ENCODE peak calls at places on chromosomes 12 and 14, in nine cellular contexts. W is psoas muscle; Z is cardiac fibroblast; R is HFFc6; O is astrocyte; J is CD4-positive, alpha-beta T cell; Q is AG04450; A is transverse colon; M is body of pancreas. V is an unnamed sample.

GRCh38 chr14:38786921-38787320 is 316.1 kb downstream of the SEC23A start:
- DNase-seq in W (no peak), Z (no peak), R (no peak), O (peak), J (no peak), Q (no peak), A (no peak), M (no peak), V (no peak)

GRCh38 chr14:102988054-102988453 is 65.6 kb downstream of the AMN start:
- DNase-seq in W (no peak), Z (no peak), R (no peak), O (no peak), J (no peak), Q (no peak), A (no peak), M (no peak), V (no peak)

GRCh38 chr12:92673756-92674155 is 29.0 kb upstream of the PLEKHG7 start:
- DNase-seq in W (no peak), Z (no peak), R (no peak), O (no peak), J (no peak), Q (no peak), A (no peak), M (no peak), V (no peak)

GRCh38 chr12:124640096-124640495 is 72.7 kb upstream of the NCOR2 start:
- DNase-seq in W (no peak), Z (peak), R (peak), O (peak), J (no peak), Q (no peak), A (no peak), M (no peak), V (no peak)

GRCh38 chr12:53046655-53047220 is 3.1 kb upstream of the TNS2 start:
- DNase-seq in W (peak), Z (peak), R (peak), O (peak), J (peak), Q (peak), A (peak), M (peak), V (no peak)

GRCh38 chr14:103188691-103189480 is 65.6 kb downstream of the TNFAIP2 start:
- DNase-seq in W (peak), Z (peak), R (no peak), O (no peak), J (no peak), Q (no peak), A (peak), M (peak), V (no peak)

GRCh38 chr14:77761205-77761931 is 412 bp upstream of the SNW1 start:
- DNase-seq in W (peak), Z (peak), R (peak), O (peak), J (no peak), Q (no peak), A (peak), M (peak), V (no peak)

GRCh38 chr14:70123796-70124195 is 65.0 kb downstream of the SLC8A3 start:
- DNase-seq in W (no peak), Z (no peak), R (no peak), O (no peak), J (no peak), Q (no peak), A (no peak), M (no peak), V (no peak)

GRCh38 chr14:89182326-89182725 is 234.7 kb downstream of the FOXN3 start:
- DNase-seq in W (no peak), Z (no peak), R (no peak), O (no peak), J (no peak), Q (no peak), A (no peak), M (no peak), V (no peak)

GRCh38 chr14:89988787-89989186 is 33.1 kb downstream of the TDP1 start:
- DNase-seq in W (no peak), Z (no peak), R (no peak), O (no peak), J (no peak), Q (no peak), A (no peak), M (no peak), V (no peak)

GRCh38 chr12:61810486-61810885 is 449.7 kb upstream of the USP15 start:
- DNase-seq in W (no peak), Z (no peak), R (no peak), O (no peak), J (no peak), Q (no peak), A (no peak), M (no peak), V (no peak)

GRCh38 chr14:54901380-54902142 is 1.1 kb downstream of the GCH1 start:
- DNase-seq in W (no peak), Z (peak), R (no peak), O (no peak), J (no peak), Q (no peak), A (peak), M (peak), V (no peak)

GRCh38 chr12:120925740-120926563 is 21.8 kb upstream of the SPPL3 start:
- DNase-seq in W (no peak), Z (no peak), R (no peak), O (no peak), J (no peak), Q (no peak), A (no peak), M (no peak), V (no peak)

GRCh38 chr12:6788972-6789905 is at the start of gene CD4:
- DNase-seq in W (peak), Z (no peak), R (no peak), O (no peak), J (peak), Q (no peak), A (peak), M (no peak), V (no peak)

GRCh38 chr14:62655161-62655560 is 390.1 kb downstream of the KCNH5 start:
- DNase-seq in W (no peak), Z (no peak), R (no peak), O (peak), J (no peak), Q (peak), A (no peak), M (no peak), V (no peak)

GRCh38 chr12:47400251-47400650 is 305.6 kb downstream of the RPAP3 start:
- DNase-seq in W (no peak), Z (no peak), R (peak), O (peak), J (no peak), Q (no peak), A (no peak), M (no peak), V (no peak)

GRCh38 chr12:116142936-116143882 is 134.3 kb downstream of the MED13L start:
- DNase-seq in W (no peak), Z (peak), R (peak), O (peak), J (no peak), Q (no peak), A (no peak), M (no peak), V (no peak)

GRCh38 chr14:70804556-70805162 is 4.7 kb downstream of the MAP3K9 start:
- DNase-seq in W (no peak), Z (no peak), R (no peak), O (no peak), J (no peak), Q (no peak), A (no peak), M (no peak), V (no peak)

GRCh38 chr12:124422570-124423523 is 128.0 kb downstream of the RFLNA start:
- DNase-seq in W (peak), Z (peak), R (peak), O (peak), J (no peak), Q (peak), A (peak), M (peak), V (no peak)

GRCh38 chr12:18983854-18984253 is 145.7 kb upstream of the PLEKHA5 start:
- DNase-seq in W (no peak), Z (no peak), R (no peak), O (no peak), J (no peak), Q (no peak), A (no peak), M (no peak), V (no peak)

GRCh38 chr14:99686557-99687283 is 2.6 kb downstream of the CYP46A1 start:
- DNase-seq in W (no peak), Z (no peak), R (no peak), O (no peak), J (no peak), Q (no peak), A (no peak), M (no peak), V (no peak)

GRCh38 chr14:99177876-99178630 is 93.9 kb downstream of the BCL11B start:
- DNase-seq in W (no peak), Z (no peak), R (no peak), O (no peak), J (no peak), Q (no peak), A (no peak), M (no peak), V (no peak)

GRCh38 chr12:55955800-55956508 is 9.9 kb downstream of the PMEL start:
- DNase-seq in W (no peak), Z (peak), R (peak), O (peak), J (peak), Q (no peak), A (peak), M (no peak), V (no peak)
- TF ChIP-seq CTCF in W (peak), Z (peak), R (peak), O (peak), J (peak), Q (peak), A (no peak), M (peak), V (peak)

GRCh38 chr12:110048242-110049027 is at the start of gene C12orf76:
- DNase-seq in W (peak), Z (peak), R (peak), O (peak), J (peak), Q (peak), A (peak), M (peak), V (peak)
- TF ChIP-seq CTCF in W (no peak), Z (no peak), R (peak), O (no peak), J (no peak), Q (no peak), A (no peak), M (no peak), V (no peak)

GRCh38 chr12:68808388-68809189 is 612 bp downstream of the MDM2 start:
- DNase-seq in W (peak), Z (peak), R (peak), O (peak), J (peak), Q (peak), A (peak), M (peak), V (no peak)
- TF ChIP-seq CTCF in W (no peak), Z (no peak), R (peak), O (no peak), J (no peak), Q (no peak), A (no peak), M (peak), V (no peak)

GRCh38 chr12:57735952-57736742 is 2.4 kb downstream of the AGAP2 start:
- DNase-seq in W (no peak), Z (peak), R (no peak), O (no peak), J (no peak), Q (no peak), A (no peak), M (no peak), V (no peak)
- TF ChIP-seq CTCF in W (no peak), Z (peak), R (peak), O (no peak), J (no peak), Q (peak), A (no peak), M (peak), V (peak)

GRCh38 chr14:101476931-101477553 is 84.3 kb upstream of the DIO3 start:
- DNase-seq in W (no peak), Z (no peak), R (no peak), O (no peak), J (no peak), Q (no peak), A (peak), M (peak), V (no peak)
- TF ChIP-seq CTCF in W (no peak), Z (no peak), R (no peak), O (no peak), J (no peak), Q (no peak), A (no peak), M (peak), V (no peak)

DNA sequence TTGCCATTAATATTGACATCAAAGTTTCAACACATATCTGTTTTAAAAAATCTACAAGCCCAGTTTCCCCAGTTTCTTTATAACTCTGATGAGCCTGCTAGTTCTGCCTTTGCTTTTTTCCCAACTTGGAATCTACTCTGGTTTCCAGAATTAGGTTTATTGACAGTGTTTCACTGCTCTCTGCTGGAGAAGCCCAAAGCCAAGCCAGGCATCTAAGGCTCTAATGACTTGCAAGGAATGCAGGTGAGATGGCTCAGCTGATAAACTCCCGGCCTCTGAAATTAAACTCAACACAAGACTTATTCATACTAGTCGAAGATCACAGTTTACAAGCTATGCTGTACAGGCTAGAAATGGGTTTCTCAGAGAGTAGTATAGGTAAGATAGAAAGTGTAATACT is 54.3 kb downstream of the HMGA2 start:
- DNase-seq in W (no peak), Z (peak), R (peak), O (peak), J (no peak), Q (no peak), A (no peak), M (no peak), V (no peak)
- TF ChIP-seq CTCF in W (no peak), Z (peak), R (peak), O (peak), J (no peak), Q (peak), A (no peak), M (peak), V (peak)

DNA sequence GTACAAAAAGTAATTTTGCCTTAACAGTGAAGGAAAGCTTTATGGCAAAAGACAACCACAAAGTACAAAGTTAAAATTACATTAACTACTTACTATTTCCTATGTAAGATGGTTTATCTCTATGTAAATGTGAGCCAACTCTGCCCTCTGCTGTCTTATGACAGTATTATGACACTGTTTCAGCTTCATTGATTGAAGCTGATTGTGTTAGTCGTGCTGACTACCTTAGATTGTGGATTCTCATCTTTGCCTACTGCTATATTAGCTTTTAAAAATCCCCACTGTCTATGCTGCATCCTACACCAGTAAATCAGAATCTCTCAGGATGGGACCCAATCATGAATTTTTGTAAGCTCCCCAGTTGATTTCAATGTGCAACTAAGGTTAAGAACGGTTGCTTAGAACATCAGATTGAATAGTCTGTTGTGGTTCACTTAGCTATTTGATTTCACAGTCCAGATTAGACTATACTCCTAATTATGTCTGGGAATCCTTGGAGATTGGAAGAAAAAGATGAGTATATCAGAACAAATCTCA is 12.2 kb upstream of the SPTB start:
- DNase-seq in W (no peak), Z (peak), R (peak), O (peak), J (no peak), Q (peak), A (peak), M (no peak), V (peak)
- TF ChIP-seq CTCF in W (peak), Z (peak), R (peak), O (peak), J (peak), Q (peak), A (peak), M (peak), V (peak)